ENCODE peak calls at places on chromosomes 2 and 18, in five cellular contexts. Z, B, V, J and N are unnamed samples.
A peak's percentile ranks its signal among the peaks of the same experiment; 100 is the strongest.

GRCh38 chr18:61681065-61681464 is 211.7 kb downstream of the RNF152 start:
- DNase-seq in Z (no peak), J (no peak), V (no peak), B (no peak), N (no peak)

GRCh38 chr2:46358713-46359112 is 61.5 kb downstream of the EPAS1 start:
- DNase-seq in B (no peak), Z (no peak), J (no peak), V (no peak), N (no peak)

GRCh38 chr2:213152065-213152794 is 818 bp upstream of the IKZF2 start:
- DNase-seq in Z (peak; percentile 80), B (peak; percentile 77), V (peak; percentile 74), J (peak; percentile 33), N (peak; percentile 60)

GRCh38 chr18:64539852-64540251 is 391.0 kb upstream of the LINC00305 start:
- DNase-seq in Z (no peak), J (no peak), V (no peak), B (no peak), N (peak; percentile 14)

GRCh38 chr2:112204411-112204810 is 50.4 kb downstream of the ZC3H8 start:
- DNase-seq in J (no peak), Z (peak; percentile 30), V (peak; percentile 46), B (peak; percentile 16), N (peak; percentile 17)

GRCh38 chr18:41858761-41859555 is 96.1 kb upstream of the PIK3C3 start:
- DNase-seq in B (no peak), Z (no peak), J (no peak), V (no peak), N (no peak)

GRCh38 chr2:40048506-40048905 is 269.4 kb upstream of the THUMPD2 start:
- DNase-seq in B (no peak), Z (no peak), V (no peak), J (no peak), N (no peak)

GRCh38 chr18:58635891-58636290 is 7.0 kb upstream of the ALPK2 start:
- DNase-seq in B (peak; percentile 80), Z (peak; percentile 95), V (no peak), J (no peak), N (peak; percentile 32)

GRCh38 chr18:77702686-77703085 is 453.0 kb downstream of the GALR1 start:
- DNase-seq in J (no peak), B (peak; percentile 2), V (peak; percentile 8), Z (peak; percentile 14), N (peak; percentile 5)

GRCh38 chr2:209138079-209138478 is 285.8 kb upstream of the MAP2 start:
- DNase-seq in J (no peak), V (no peak), B (no peak), Z (no peak), N (no peak)

GRCh38 chr18:46174317-46175039 is 70.3 kb downstream of the HAUS1 start:
- DNase-seq in J (no peak), V (peak; percentile 48), B (peak; percentile 30), Z (peak; percentile 55), N (peak; percentile 43)

GRCh38 chr2:23432531-23432930 is 47.6 kb downstream of the KLHL29 start:
- DNase-seq in B (no peak), V (no peak), Z (no peak), J (no peak), N (no peak)

GRCh38 chr2:111668741-111669140 is 215.3 kb downstream of the ANAPC1 start:
- DNase-seq in B (no peak), Z (no peak), V (no peak), J (no peak), N (no peak)

GRCh38 chr2:217932661-217933325 is 70.0 kb downstream of the TNS1 start:
- DNase-seq in J (no peak), Z (no peak), V (no peak), B (no peak), N (peak; percentile 86)

GRCh38 chr2:241815477-241816430 is 6.8 kb downstream of the NEU4 start:
- DNase-seq in B (no peak), V (no peak), Z (no peak), J (no peak), N (no peak)

GRCh38 chr2:46964835-46965560 is 49.4 kb upstream of the MCFD2 start:
- DNase-seq in J (no peak), V (peak; percentile 37), Z (peak; percentile 72), B (no peak), N (peak; percentile 45)